ENCODE peak calls at places on chromosomes 4 and X, in eight cellular contexts. G, J, W, S, T, H, F and K are unnamed samples.

GRCh38 chr4:36551697-36552214 is 270.3 kb downstream of the DTHD1 start:
- DNase-seq in G (no peak), J (no peak), W (no peak), S (no peak), T (no peak), H (no peak), F (no peak), K (no peak)

GRCh38 chr4:8070751-8071718 is 87.6 kb downstream of the ABLIM2 start:
- DNase-seq in G (no peak), J (no peak), W (no peak), S (no peak), T (no peak), H (no peak), F (no peak), K (no peak)

GRCh38 chr4:152255437-152255836 is 280.5 kb downstream of the FBXW7 start:
- DNase-seq in G (no peak), J (no peak), W (no peak), S (no peak), T (no peak), H (no peak), F (no peak), K (no peak)

GRCh38 chr4:3284734-3285557 is 7.9 kb upstream of the RGS12 start:
- DNase-seq in G (no peak), J (no peak), W (no peak), S (no peak), T (no peak), H (no peak), F (no peak), K (no peak)

GRCh38 chr4:82553020-82553419 is 8.8 kb downstream of the TMEM150C start:
- DNase-seq in G (no peak), J (no peak), W (no peak), S (no peak), T (no peak), H (no peak), F (no peak), K (no peak)

GRCh38 chr4:184861047-184861446 is 35.3 kb upstream of the ACSL1 start:
- DNase-seq in G (no peak), J (no peak), W (no peak), S (no peak), T (no peak), H (no peak), F (no peak), K (no peak)

GRCh38 chr4:146370841-146371240 is 150.9 kb downstream of the SLC10A7 start:
- DNase-seq in G (no peak), J (no peak), W (no peak), S (no peak), T (no peak), H (no peak), F (no peak), K (no peak)

GRCh38 chr4:28373601-28374000 is 1513.0 kb downstream of the STIM2 start:
- DNase-seq in G (no peak), J (no peak), W (no peak), S (no peak), T (no peak), H (no peak), F (no peak), K (no peak)

GRCh38 chr4:55029838-55030503 is 95.4 kb downstream of the KDR start:
- DNase-seq in G (no peak), J (no peak), W (no peak), S (no peak), T (no peak), H (no peak), F (no peak), K (no peak)

GRCh38 chrX:154043003-154043402 is 23.3 kb upstream of the IRAK1 start:
- DNase-seq in G (no peak), J (no peak), W (no peak), S (no peak), T (no peak), H (no peak), F (no peak), K (no peak)

GRCh38 chr4:53579826-53580225 is 11.5 kb downstream of the LNX1 start:
- DNase-seq in G (no peak), J (no peak), W (no peak), S (no peak), T (no peak), H (no peak), F (no peak), K (no peak)

GRCh38 chrX:43349363-43349762 is 306.7 kb upstream of the MAOA start:
- DNase-seq in G (peak), J (no peak), W (no peak), S (no peak), T (no peak), H (no peak), F (peak), K (peak)

GRCh38 chrX:115360220-115360781 is 70.8 kb downstream of the LUZP4 start:
- DNase-seq in G (no peak), J (no peak), W (no peak), S (no peak), T (no peak), H (no peak), F (no peak), K (no peak)

GRCh38 chrX:12441376-12442128 is 303.3 kb downstream of the FRMPD4 start:
- DNase-seq in G (no peak), J (no peak), W (no peak), S (no peak), T (no peak), H (no peak), F (no peak), K (no peak)